ENCODE peak calls at places on chromosome 20, in four cellular contexts. One of them, this sample, is unnamed.

GRCh38 chr20:58700823-58701222 is 8.2 kb downstream of the NPEPL1 start:
- DNase-seq in fibroblast of pulmonary artery: no peak
- DNase-seq in brain microvascular endothelial cell: no peak
- DNase-seq in PC-3: no peak
- DNase-seq in this sample: peak; percentile 64

GRCh38 chr20:63320616-63321147 is 27.7 kb downstream of the COL20A1 start:
- DNase-seq in brain microvascular endothelial cell: no peak
- DNase-seq in fibroblast of pulmonary artery: no peak
- DNase-seq in PC-3: no peak
- DNase-seq in this sample: no peak

GRCh38 chr20:47689726-47690125 is 95.6 kb downstream of the SULF2 start:
- DNase-seq in brain microvascular endothelial cell: no peak
- DNase-seq in PC-3: no peak
- DNase-seq in fibroblast of pulmonary artery: no peak
- DNase-seq in this sample: no peak

GRCh38 chr20:37407573-37408002 is 61.6 kb downstream of the SRC start:
- DNase-seq in PC-3: no peak
- DNase-seq in fibroblast of pulmonary artery: no peak
- DNase-seq in brain microvascular endothelial cell: no peak
- DNase-seq in this sample: no peak

GRCh38 chr20:50085146-50085480 is 27.8 kb downstream of the UBE2V1 start:
- DNase-seq in fibroblast of pulmonary artery: no peak
- DNase-seq in brain microvascular endothelial cell: no peak
- DNase-seq in PC-3: no peak
- DNase-seq in this sample: no peak

GRCh38 chr20:50191065-50191565 is 485 bp downstream of the CEBPB start:
- DNase-seq in fibroblast of pulmonary artery: no peak
- DNase-seq in PC-3: peak; percentile 59
- DNase-seq in brain microvascular endothelial cell: peak; percentile 34
- DNase-seq in this sample: no peak

GRCh38 chr20:53668981-53669380 is 75.3 kb upstream of the ZNF217 start:
- DNase-seq in fibroblast of pulmonary artery: no peak
- DNase-seq in brain microvascular endothelial cell: no peak
- DNase-seq in PC-3: no peak
- DNase-seq in this sample: no peak

GRCh38 chr20:19090332-19090731 is 122.1 kb upstream of the SLC24A3 start:
- DNase-seq in fibroblast of pulmonary artery: no peak
- DNase-seq in brain microvascular endothelial cell: no peak
- DNase-seq in PC-3: no peak
- DNase-seq in this sample: no peak

GRCh38 chr20:25065625-25066338 is 7.8 kb upstream of the ACSS1 start:
- DNase-seq in PC-3: peak; percentile 84
- DNase-seq in brain microvascular endothelial cell: peak; percentile 34
- DNase-seq in fibroblast of pulmonary artery: peak; percentile 71
- DNase-seq in this sample: no peak

GRCh38 chr20:35506872-35507638 is 22.4 kb downstream of the C20orf173 start:
- DNase-seq in fibroblast of pulmonary artery: no peak
- DNase-seq in brain microvascular endothelial cell: peak; percentile 51
- DNase-seq in PC-3: peak; percentile 52
- DNase-seq in this sample: no peak

GRCh38 chr20:62064788-62065668 is 653 bp downstream of the TAF4 start:
- DNase-seq in PC-3: no peak
- DNase-seq in brain microvascular endothelial cell: no peak
- DNase-seq in fibroblast of pulmonary artery: no peak
- DNase-seq in this sample: no peak

GRCh38 chr20:42650345-42650744 is 539.4 kb downstream of the PTPRT start:
- DNase-seq in fibroblast of pulmonary artery: no peak
- DNase-seq in PC-3: no peak
- DNase-seq in brain microvascular endothelial cell: no peak
- DNase-seq in this sample: no peak

GRCh38 chr20:35698298-35699126 is 640 bp downstream of the NFS1 start:
- DNase-seq in fibroblast of pulmonary artery: no peak
- DNase-seq in PC-3: no peak
- DNase-seq in brain microvascular endothelial cell: no peak
- DNase-seq in this sample: peak; percentile 70

GRCh38 chr20:25553819-25554296 is 31.5 kb downstream of the NINL start:
- DNase-seq in PC-3: no peak
- DNase-seq in fibroblast of pulmonary artery: peak; percentile 66
- DNase-seq in brain microvascular endothelial cell: peak; percentile 43
- DNase-seq in this sample: no peak

GRCh38 chr20:32678948-32679347 is 5.2 kb upstream of the C20orf203 start:
- DNase-seq in fibroblast of pulmonary artery: no peak
- DNase-seq in PC-3: peak; percentile 31
- DNase-seq in brain microvascular endothelial cell: no peak
- DNase-seq in this sample: no peak

GRCh38 chr20:63494420-63495166 is 4.3 kb downstream of the EEF1A2 start:
- DNase-seq in fibroblast of pulmonary artery: no peak
- DNase-seq in PC-3: no peak
- DNase-seq in brain microvascular endothelial cell: no peak
- DNase-seq in this sample: no peak

GRCh38 chr20:62791301-62792181 is 4.7 kb upstream of the MRGBP start:
- DNase-seq in fibroblast of pulmonary artery: peak; percentile 94
- DNase-seq in PC-3: peak; percentile 96
- DNase-seq in brain microvascular endothelial cell: peak; percentile 85
- DNase-seq in this sample: peak; percentile 93

GRCh38 chr20:38806855-38807655 is 1.6 kb downstream of the PPP1R16B start:
- DNase-seq in fibroblast of pulmonary artery: no peak
- DNase-seq in brain microvascular endothelial cell: no peak
- DNase-seq in PC-3: no peak
- DNase-seq in this sample: no peak

GRCh38 chr20:51584737-51585136 is 42.2 kb upstream of the NFATC2 start:
- DNase-seq in brain microvascular endothelial cell: no peak
- DNase-seq in PC-3: no peak
- DNase-seq in fibroblast of pulmonary artery: no peak
- DNase-seq in this sample: no peak

GRCh38 chr20:37481610-37482009 is 39.4 kb upstream of the NNAT start:
- DNase-seq in fibroblast of pulmonary artery: no peak
- DNase-seq in PC-3: no peak
- DNase-seq in brain microvascular endothelial cell: no peak
- DNase-seq in this sample: no peak

GRCh38 chr20:41110930-41111577 is 26.3 kb upstream of the PLCG1 start:
- DNase-seq in PC-3: peak; percentile 91
- DNase-seq in brain microvascular endothelial cell: no peak
- DNase-seq in fibroblast of pulmonary artery: no peak
- DNase-seq in this sample: no peak

GRCh38 chr20:53872081-53872541 is 198.3 kb downstream of the BCAS1 start:
- DNase-seq in fibroblast of pulmonary artery: no peak
- DNase-seq in brain microvascular endothelial cell: no peak
- DNase-seq in PC-3: no peak
- DNase-seq in this sample: no peak

GRCh38 chr20:54347216-54347833 is 128.1 kb upstream of the DOK5 start:
- DNase-seq in fibroblast of pulmonary artery: no peak
- DNase-seq in brain microvascular endothelial cell: no peak
- DNase-seq in PC-3: no peak
- DNase-seq in this sample: no peak

GRCh38 chr20:20353574-20353973 is 14.3 kb upstream of the INSM1 start:
- DNase-seq in fibroblast of pulmonary artery: no peak
- DNase-seq in brain microvascular endothelial cell: no peak
- DNase-seq in PC-3: no peak
- DNase-seq in this sample: no peak

GRCh38 chr20:50379049-50379990 is 130.9 kb upstream of the PTPN1 start:
- DNase-seq in PC-3: no peak
- DNase-seq in fibroblast of pulmonary artery: peak; percentile 97
- DNase-seq in brain microvascular endothelial cell: peak; percentile 70
- DNase-seq in this sample: no peak

GRCh38 chr20:23302801-23303200 is 47.8 kb upstream of the NXT1 start:
- DNase-seq in fibroblast of pulmonary artery: no peak
- DNase-seq in brain microvascular endothelial cell: no peak
- DNase-seq in PC-3: no peak
- DNase-seq in this sample: no peak

GRCh38 chr20:51434556-51435256 is 107.8 kb downstream of the NFATC2 start:
- DNase-seq in PC-3: peak; percentile 84
- DNase-seq in brain microvascular endothelial cell: peak; percentile 78
- DNase-seq in fibroblast of pulmonary artery: peak; percentile 79
- DNase-seq in this sample: no peak

GRCh38 chr20:21665687-21666446 is 39.6 kb upstream of the PAX1 start:
- DNase-seq in brain microvascular endothelial cell: no peak
- DNase-seq in PC-3: peak; percentile 40
- DNase-seq in fibroblast of pulmonary artery: no peak
- DNase-seq in this sample: no peak

GRCh38 chr20:32773880-32774279 is 11.7 kb downstream of the DNMT3B start:
- DNase-seq in fibroblast of pulmonary artery: no peak
- DNase-seq in PC-3: no peak
- DNase-seq in brain microvascular endothelial cell: no peak
- DNase-seq in this sample: no peak

GRCh38 chr20:42444799-42445198 is 744.9 kb downstream of the PTPRT start:
- DNase-seq in fibroblast of pulmonary artery: no peak
- DNase-seq in PC-3: no peak
- DNase-seq in brain microvascular endothelial cell: no peak
- DNase-seq in this sample: no peak

GRCh38 chr20:49685161-49685601 is 28.5 kb downstream of the B4GALT5 start:
- DNase-seq in PC-3: no peak
- DNase-seq in brain microvascular endothelial cell: no peak
- DNase-seq in fibroblast of pulmonary artery: no peak
- DNase-seq in this sample: no peak

GRCh38 chr20:43938017-43938655 is 23.5 kb downstream of the TOX2 start:
- DNase-seq in fibroblast of pulmonary artery: no peak
- DNase-seq in brain microvascular endothelial cell: no peak
- DNase-seq in PC-3: no peak
- DNase-seq in this sample: no peak

GRCh38 chr20:4896971-4897497 is 104.3 kb downstream of the SLC23A2 start:
- DNase-seq in fibroblast of pulmonary artery: no peak
- DNase-seq in PC-3: peak; percentile 66
- DNase-seq in brain microvascular endothelial cell: no peak
- DNase-seq in this sample: no peak
- TF ChIP-seq CTCF in fibroblast of pulmonary artery: no peak
- TF ChIP-seq CTCF in PC-3: peak; percentile 39
- TF ChIP-seq CTCF in brain microvascular endothelial cell: no peak
- TF ChIP-seq CTCF in this sample: no peak

GRCh38 chr20:9411833-9412232 is 102.6 kb upstream of the LAMP5 start:
- DNase-seq in fibroblast of pulmonary artery: no peak
- DNase-seq in PC-3: no peak
- DNase-seq in brain microvascular endothelial cell: no peak
- DNase-seq in this sample: no peak

GRCh38 chr20:9409981-9410380 is 104.4 kb upstream of the LAMP5 start:
- DNase-seq in brain microvascular endothelial cell: peak; percentile 81
- DNase-seq in PC-3: peak; percentile 68
- DNase-seq in fibroblast of pulmonary artery: peak; percentile 48
- DNase-seq in this sample: no peak

GRCh38 chr20:9409352-9409751 is 105.0 kb upstream of the LAMP5 start:
- DNase-seq in fibroblast of pulmonary artery: peak; percentile 11
- DNase-seq in brain microvascular endothelial cell: peak; percentile 29
- DNase-seq in PC-3: peak; percentile 77
- DNase-seq in this sample: no peak

GRCh38 chr20:9407805-9408421 is 106.5 kb upstream of the LAMP5 start:
- DNase-seq in PC-3: peak; percentile 92
- DNase-seq in fibroblast of pulmonary artery: peak; percentile 83
- DNase-seq in brain microvascular endothelial cell: peak; percentile 84
- DNase-seq in this sample: no peak

GRCh38 chr20:9408422-9409300 is 105.7 kb upstream of the LAMP5 start:
- DNase-seq in PC-3: peak; percentile 70
- DNase-seq in brain microvascular endothelial cell: peak; percentile 69
- DNase-seq in fibroblast of pulmonary artery: peak; percentile 25
- DNase-seq in this sample: no peak
- TF ChIP-seq CTCF in PC-3: peak; percentile 32
- TF ChIP-seq CTCF in brain microvascular endothelial cell: no peak
- TF ChIP-seq CTCF in fibroblast of pulmonary artery: no peak
- TF ChIP-seq CTCF in this sample: no peak

GRCh38 chr20:46353506-46354206 is 45.4 kb upstream of the CDH22 start:
- DNase-seq in brain microvascular endothelial cell: no peak
- DNase-seq in fibroblast of pulmonary artery: no peak
- DNase-seq in PC-3: no peak
- DNase-seq in this sample: no peak
- TF ChIP-seq CTCF in brain microvascular endothelial cell: no peak
- TF ChIP-seq CTCF in fibroblast of pulmonary artery: no peak
- TF ChIP-seq CTCF in PC-3: no peak
- TF ChIP-seq CTCF in this sample: no peak

DNA sequence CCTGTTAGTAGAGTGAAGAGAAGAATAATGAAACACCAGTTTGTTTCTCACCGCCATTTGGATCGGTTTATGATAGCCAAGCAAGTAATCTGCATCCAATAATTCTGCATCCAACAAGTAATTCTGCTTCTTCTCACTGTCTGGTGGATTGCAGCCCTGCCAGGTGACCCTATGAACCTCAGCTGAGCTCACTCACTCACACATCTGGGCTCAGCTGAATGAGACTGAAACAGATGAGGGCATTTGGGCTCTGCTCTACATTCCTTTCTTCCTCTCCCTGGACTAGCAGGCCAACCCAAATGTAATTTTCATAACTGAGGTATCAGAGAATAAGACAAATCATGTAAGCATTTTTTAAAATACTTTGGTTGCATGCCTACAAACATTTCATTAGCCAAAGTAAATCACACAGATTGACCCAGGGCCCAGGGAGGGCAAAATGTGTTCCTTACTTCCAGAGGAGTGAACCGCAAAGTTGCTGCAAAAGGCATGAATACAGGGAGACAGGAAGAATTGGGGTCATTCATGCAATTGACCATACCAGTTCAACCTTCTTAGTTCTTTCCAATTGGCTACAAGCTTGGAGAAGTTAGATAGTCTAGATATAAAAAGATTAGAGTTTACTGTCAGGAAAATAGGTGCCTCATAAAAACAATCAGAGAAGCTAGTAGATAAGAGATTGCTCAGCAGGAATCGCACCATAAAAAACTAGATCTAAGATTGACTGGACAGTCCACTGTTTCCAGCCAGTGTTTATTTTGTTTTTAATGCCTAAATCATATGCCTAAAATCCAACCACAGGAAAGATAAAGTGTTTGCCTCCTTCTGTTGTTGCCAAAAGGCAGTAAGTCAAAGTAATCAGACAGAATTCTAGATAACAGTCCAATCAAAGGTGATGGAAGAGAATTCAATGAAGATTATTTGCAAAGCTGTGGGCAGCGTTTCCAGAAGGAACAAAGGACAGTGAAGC is 43.7 kb downstream of the CBLN4 start:
- DNase-seq in fibroblast of pulmonary artery: no peak
- DNase-seq in PC-3: no peak
- DNase-seq in brain microvascular endothelial cell: no peak
- DNase-seq in this sample: no peak
- TF ChIP-seq CTCF in fibroblast of pulmonary artery: no peak
- TF ChIP-seq CTCF in PC-3: no peak
- TF ChIP-seq CTCF in brain microvascular endothelial cell: no peak
- TF ChIP-seq CTCF in this sample: no peak

GRCh38 chr20:2755451-2756055 is 44.9 kb downstream of the CPXM1 start:
- DNase-seq in fibroblast of pulmonary artery: no peak
- DNase-seq in PC-3: no peak
- DNase-seq in brain microvascular endothelial cell: no peak
- DNase-seq in this sample: no peak

GRCh38 chr20:2754426-2754825 is 46.0 kb downstream of the CPXM1 start:
- DNase-seq in fibroblast of pulmonary artery: peak; percentile 22
- DNase-seq in brain microvascular endothelial cell: no peak
- DNase-seq in PC-3: no peak
- DNase-seq in this sample: no peak

GRCh38 chr20:2757001-2757400 is 43.4 kb downstream of the CPXM1 start:
- DNase-seq in PC-3: no peak
- DNase-seq in brain microvascular endothelial cell: no peak
- DNase-seq in fibroblast of pulmonary artery: no peak
- DNase-seq in this sample: no peak

GRCh38 chr20:2757969-2758368 is 42.5 kb downstream of the CPXM1 start:
- DNase-seq in PC-3: no peak
- DNase-seq in brain microvascular endothelial cell: no peak
- DNase-seq in fibroblast of pulmonary artery: no peak
- DNase-seq in this sample: no peak

GRCh38 chr20:2756056-2756611 is 44.3 kb downstream of the CPXM1 start:
- DNase-seq in PC-3: peak; percentile 71
- DNase-seq in fibroblast of pulmonary artery: peak; percentile 72
- DNase-seq in brain microvascular endothelial cell: peak; percentile 40
- DNase-seq in this sample: no peak
- TF ChIP-seq CTCF in PC-3: peak; percentile 94
- TF ChIP-seq CTCF in fibroblast of pulmonary artery: peak; percentile 90
- TF ChIP-seq CTCF in brain microvascular endothelial cell: peak; percentile 93
- TF ChIP-seq CTCF in this sample: peak; percentile 90